ENCODE peak calls at places on chromosomes 7 and 10, in six cellular contexts. W is heart left ventricle, Z is cardiac muscle cell, S is HepG2, X is gastrocnemius medialis, V is spleen. G is an unnamed sample. For H3K36me3, the result is how much of the 10 kb centered on the place peaks cover.

GRCh38 chr7:2713370-2713769 is 25.4 kb downstream of the AMZ1 start:
- DNase-seq in W (peak), Z (peak), S (no peak), X (no peak), V (no peak), G (no peak)

GRCh38 chr7:5553298-5553877 is 129.8 kb upstream of the TNRC18 start:
- DNase-seq in W (no peak), Z (peak), S (no peak), X (no peak), V (no peak), G (peak)

GRCh38 chr10:22321831-22322662 is 1.1 kb downstream of the BMI1 start:
- DNase-seq in W (peak), Z (peak), S (no peak), X (no peak), V (peak), G (peak)

GRCh38 chr7:22356010-22356854 is 722 bp downstream of the RAPGEF5 start:
- DNase-seq in W (no peak), Z (peak), S (peak), X (no peak), V (peak), G (peak)

GRCh38 chr7:42152353-42153205 is 84.4 kb downstream of the GLI3 start:
- DNase-seq in W (no peak), Z (peak), S (no peak), X (no peak), V (no peak), G (no peak)

GRCh38 chr7:139620676-139621344 is 97.3 kb downstream of the CLEC2L start:
- DNase-seq in W (peak), Z (peak), S (peak), X (peak), V (no peak), G (peak)

GRCh38 chr7:54878339-54878738 is 119.3 kb upstream of the SEC61G start:
- DNase-seq in W (no peak), Z (no peak), S (no peak), X (no peak), V (no peak), G (no peak)

GRCh38 chr10:67697646-67698245 is 1.8 kb upstream of the CTNNA3 start:
- DNase-seq in W (no peak), Z (peak), S (peak), X (no peak), V (no peak), G (no peak)

GRCh38 chr10:80988755-80989154 is 451.1 kb downstream of the SH2D4B start:
- DNase-seq in W (no peak), Z (no peak), S (no peak), X (no peak), V (no peak), G (no peak)

GRCh38 chr7:70805360-70805759 is 326.6 kb upstream of the GALNT17 start:
- DNase-seq in W (no peak), Z (no peak), S (no peak), X (no peak), V (no peak), G (no peak)

GRCh38 chr10:6211341-6212265 is 8.9 kb downstream of the PFKFB3 start:
- DNase-seq in W (peak), Z (peak), S (no peak), X (peak), V (no peak), G (no peak)

GRCh38 chr7:97317575-97317974 is 200.1 kb downstream of the SDHAF3 start:
- DNase-seq in W (no peak), Z (no peak), S (no peak), X (no peak), V (no peak), G (no peak)

GRCh38 chr7:120110169-120110568 is 162.8 kb upstream of the KCND2 start:
- DNase-seq in W (no peak), Z (no peak), S (no peak), X (no peak), V (no peak), G (no peak)

GRCh38 chr10:117936136-117936535 is 110.6 kb downstream of the RAB11FIP2 start:
- DNase-seq in W (peak), Z (peak), S (no peak), X (peak), V (no peak), G (peak)

GRCh38 chr7:57305192-57305748 is 144.7 kb upstream of the ZNF716 start:
- DNase-seq in W (no peak), Z (no peak), S (no peak), X (no peak), V (peak), G (no peak)

GRCh38 chr7:91249506-91250233 is 14.6 kb upstream of the FZD1 start:
- DNase-seq in W (no peak), Z (no peak), S (no peak), X (no peak), V (no peak), G (no peak)

GRCh38 chr10:124650820-124651401 is 93.3 kb downstream of the FAM53B start:
- DNase-seq in W (no peak), Z (no peak), S (no peak), X (no peak), V (peak), G (no peak)

GRCh38 chr7:152663926-152664325 is 12.0 kb downstream of the XRCC2 start:
- DNase-seq in W (no peak), Z (no peak), S (peak), X (no peak), V (no peak), G (no peak)

GRCh38 chr7:85074992-85075391 is 111.9 kb downstream of the SEMA3D start:
- DNase-seq in W (no peak), Z (no peak), S (no peak), X (no peak), V (no peak), G (no peak)

DNA sequence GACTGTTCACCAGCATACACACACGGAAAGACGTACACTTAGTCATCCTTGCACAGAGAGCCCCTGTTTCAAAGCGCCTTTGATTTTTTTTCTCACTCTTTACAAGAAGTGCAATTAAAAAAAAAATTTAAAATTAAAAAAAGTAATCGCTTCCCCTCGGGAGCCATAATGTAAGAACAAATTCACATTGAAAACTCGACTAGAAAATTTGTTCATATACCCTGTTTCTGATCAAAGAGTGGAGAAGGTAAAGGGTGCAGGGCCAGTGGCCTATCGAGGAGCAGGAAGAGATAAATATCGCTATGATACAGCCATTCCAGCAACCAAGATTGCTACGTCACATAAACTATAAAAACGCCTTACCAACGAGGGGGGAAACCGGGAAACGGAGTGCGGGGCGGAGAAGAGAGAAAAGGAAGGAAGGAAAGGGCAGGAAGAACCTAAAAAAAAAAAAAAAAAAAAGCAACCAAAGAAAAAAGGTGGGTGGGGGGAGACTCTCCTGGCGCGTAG is 5.0 kb upstream of the HOXA2 start:
- DNase-seq in W (no peak), Z (no peak), S (no peak), X (no peak), V (no peak), G (no peak)
- H3K27ac ChIP-seq in W (peak), Z (no peak), S (no peak), X (peak), V (peak), G (peak)

DNA sequence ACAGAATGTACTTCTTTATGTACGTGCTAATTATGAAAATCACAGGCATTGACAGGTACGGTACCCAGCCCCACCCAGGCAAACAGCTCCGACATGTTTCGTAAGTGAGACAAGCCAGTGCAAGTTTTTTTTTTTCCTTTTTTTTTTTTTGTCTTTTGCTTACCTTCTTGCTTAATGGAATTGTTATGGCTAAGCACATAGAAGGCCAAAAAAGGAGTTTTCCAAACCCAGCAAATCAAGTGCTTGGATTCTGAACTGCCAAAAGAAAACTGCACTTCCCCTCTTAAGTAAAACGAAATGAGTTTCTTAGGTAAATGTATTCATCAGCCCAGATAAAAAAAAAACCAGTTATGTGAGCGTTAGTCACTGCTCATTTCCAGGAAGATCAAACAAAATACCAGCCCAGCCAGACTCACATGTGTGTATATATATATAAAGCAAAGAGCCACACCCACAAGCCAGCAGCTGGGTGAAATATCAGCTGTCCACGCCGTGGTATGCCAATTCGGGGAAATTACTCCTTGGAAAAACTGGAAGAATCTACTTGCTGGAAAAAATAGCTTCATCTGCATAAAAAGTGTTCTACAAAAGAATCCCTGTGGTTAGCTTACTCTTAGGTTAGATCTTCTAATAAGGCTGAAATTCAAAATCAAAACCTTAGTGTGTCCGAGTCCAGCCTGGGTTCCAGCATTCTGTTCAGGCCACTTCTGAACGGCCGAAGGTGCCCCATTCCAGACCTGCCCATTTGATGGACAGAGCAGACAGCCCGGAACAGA is 8.0 kb downstream of the KLF6 start:
- DNase-seq in W (peak), Z (no peak), S (peak), X (peak), V (no peak), G (no peak)
- H3K36me3 ChIP-seq in W (under half), Z (under half), S (under half), X (half or more), V (half or more), G (half or more)

DNA sequence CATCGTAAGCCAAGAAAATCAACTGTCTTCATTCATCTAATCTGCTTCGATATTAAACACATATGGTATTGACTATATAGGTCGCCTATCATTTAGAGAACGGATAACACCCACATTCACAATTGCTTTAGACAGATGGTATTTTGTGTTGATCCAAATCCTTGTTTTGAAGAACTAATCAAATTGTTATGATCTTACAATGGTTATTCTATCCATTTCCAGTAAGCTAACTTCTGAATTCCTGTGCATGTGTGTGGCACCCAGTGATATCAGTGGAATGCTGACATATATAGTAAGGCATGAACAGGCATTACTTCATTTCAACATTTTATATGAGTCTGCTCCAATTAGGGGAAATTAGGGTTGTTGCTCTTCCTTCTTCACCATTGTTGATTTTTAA is 98.8 kb downstream of the SEMA3E start:
- DNase-seq in W (no peak), Z (no peak), S (no peak), X (no peak), V (no peak), G (no peak)
- H3K27ac ChIP-seq in W (no peak), Z (no peak), S (no peak), X (no peak), V (no peak), G (no peak)

GRCh38 chr7:135616136-135616535 is 46.2 kb upstream of the STMP1 start:
- DNase-seq in W (no peak), Z (no peak), S (no peak), X (no peak), V (no peak), G (no peak)

GRCh38 chr7:135620980-135621850 is 41.1 kb upstream of the STMP1 start:
- DNase-seq in W (no peak), Z (peak), S (peak), X (no peak), V (no peak), G (no peak)

GRCh38 chr7:135617781-135618180 is 44.5 kb upstream of the STMP1 start:
- DNase-seq in W (no peak), Z (peak), S (no peak), X (no peak), V (no peak), G (no peak)

GRCh38 chr7:135618510-135618909 is 43.8 kb upstream of the STMP1 start:
- DNase-seq in W (no peak), Z (no peak), S (no peak), X (no peak), V (no peak), G (no peak)

GRCh38 chr7:135620447-135620846 is 41.9 kb upstream of the STMP1 start:
- DNase-seq in W (no peak), Z (no peak), S (no peak), X (no peak), V (no peak), G (no peak)
- H3K36me3 ChIP-seq in W (under half), Z (under half), S (under half), X (half or more), V (half or more), G (half or more)

DNA sequence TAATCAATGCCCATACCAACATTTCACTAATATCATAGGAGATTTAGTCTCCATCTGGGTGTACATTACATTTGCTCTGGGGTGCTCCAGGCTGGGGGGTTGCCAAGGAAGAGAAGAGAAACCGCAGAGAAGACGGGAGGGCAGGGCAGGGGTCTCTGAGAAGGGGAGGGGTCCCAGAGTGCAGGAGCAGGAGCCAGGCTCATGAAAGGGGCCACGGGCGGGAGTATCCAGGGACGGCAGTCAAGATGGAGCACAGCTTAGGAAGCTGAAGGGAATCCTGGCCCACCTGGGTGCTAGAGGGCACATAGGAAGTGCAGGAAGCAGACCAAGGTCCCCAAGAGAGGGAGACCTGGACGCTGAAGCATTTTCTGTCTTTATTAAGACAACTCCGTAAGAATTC is 2.2 kb downstream of the LEP start:
- DNase-seq in W (no peak), Z (no peak), S (no peak), X (no peak), V (no peak), G (no peak)
- H3K27ac ChIP-seq in W (no peak), Z (no peak), S (no peak), X (no peak), V (no peak), G (no peak)

GRCh38 chr7:103079836-103080235 is 4.9 kb downstream of the ARMC10 start:
- DNase-seq in W (no peak), Z (no peak), S (no peak), X (no peak), V (no peak), G (no peak)

GRCh38 chr7:103083210-103083609 is 8.3 kb downstream of the ARMC10 start:
- DNase-seq in W (no peak), Z (no peak), S (no peak), X (no peak), V (no peak), G (no peak)

GRCh38 chr7:103077318-103077717 is 2.4 kb downstream of the ARMC10 start:
- DNase-seq in W (no peak), Z (no peak), S (no peak), X (no peak), V (no peak), G (no peak)

GRCh38 chr7:103080923-103081322 is 6.0 kb downstream of the ARMC10 start:
- DNase-seq in W (no peak), Z (no peak), S (no peak), X (no peak), V (no peak), G (no peak)

GRCh38 chr7:103082497-103082896 is 7.6 kb downstream of the ARMC10 start:
- DNase-seq in W (no peak), Z (no peak), S (no peak), X (no peak), V (no peak), G (no peak)
- H3K36me3 ChIP-seq in W (under half), Z (under half), S (under half), X (under half), V (under half), G (under half)

GRCh38 chr7:94053532-94053931 is 49.4 kb upstream of the BET1 start:
- DNase-seq in W (no peak), Z (no peak), S (no peak), X (no peak), V (no peak), G (no peak)

GRCh38 chr7:94049615-94050014 is 45.5 kb upstream of the BET1 start:
- DNase-seq in W (no peak), Z (no peak), S (no peak), X (no peak), V (no peak), G (no peak)

GRCh38 chr7:94047965-94048364 is 43.8 kb upstream of the BET1 start:
- DNase-seq in W (no peak), Z (no peak), S (no peak), X (no peak), V (no peak), G (no peak)

GRCh38 chr7:94052398-94053180 is 48.4 kb upstream of the BET1 start:
- DNase-seq in W (no peak), Z (no peak), S (no peak), X (no peak), V (no peak), G (no peak)

GRCh38 chr7:94050046-94050445 is 45.9 kb upstream of the BET1 start:
- DNase-seq in W (no peak), Z (no peak), S (no peak), X (peak), V (peak), G (no peak)
- H3K27ac ChIP-seq in W (no peak), Z (peak), S (no peak), X (no peak), V (no peak), G (no peak)

DNA sequence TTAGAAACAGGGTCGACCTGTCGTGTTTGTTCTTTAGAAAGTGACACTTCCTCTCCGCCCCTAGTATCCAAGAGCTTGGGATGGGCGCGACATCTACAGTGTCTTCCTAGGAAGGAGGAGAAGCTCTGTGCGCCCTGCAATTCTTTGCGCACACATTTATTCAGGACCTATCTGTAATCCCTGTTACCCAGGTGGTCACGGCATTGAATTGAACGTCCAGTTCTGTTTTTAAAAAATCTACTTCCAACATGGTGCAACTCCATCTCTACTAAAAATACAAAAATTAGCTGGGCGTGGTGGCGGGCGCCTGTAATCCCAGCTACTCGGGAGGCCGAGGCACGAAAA is 602 bp upstream of the LAMB1 start:
- DNase-seq in W (no peak), Z (no peak), S (no peak), X (no peak), V (no peak), G (no peak)
- H3K36me3 ChIP-seq in W (under half), Z (under half), S (under half), X (under half), V (under half), G (under half)

GRCh38 chr10:133009218-133009954 is 67.0 kb upstream of the CFAP46 start:
- DNase-seq in W (peak), Z (peak), S (no peak), X (peak), V (peak), G (peak)
- H3K27ac ChIP-seq in W (no peak), Z (no peak), S (no peak), X (no peak), V (no peak), G (peak)

GRCh38 chr7:43850348-43851116 is 18.8 kb downstream of the MRPS24 start:
- DNase-seq in W (no peak), Z (no peak), S (no peak), X (no peak), V (no peak), G (no peak)

GRCh38 chr7:43847496-43847895 is 21.8 kb downstream of the MRPS24 start:
- DNase-seq in W (no peak), Z (no peak), S (no peak), X (no peak), V (no peak), G (no peak)

GRCh38 chr7:43851796-43852195 is 17.5 kb downstream of the MRPS24 start:
- DNase-seq in W (no peak), Z (no peak), S (no peak), X (no peak), V (no peak), G (no peak)

GRCh38 chr7:43844662-43845061 is 24.7 kb downstream of the MRPS24 start:
- DNase-seq in W (no peak), Z (no peak), S (no peak), X (no peak), V (no peak), G (no peak)

DNA sequence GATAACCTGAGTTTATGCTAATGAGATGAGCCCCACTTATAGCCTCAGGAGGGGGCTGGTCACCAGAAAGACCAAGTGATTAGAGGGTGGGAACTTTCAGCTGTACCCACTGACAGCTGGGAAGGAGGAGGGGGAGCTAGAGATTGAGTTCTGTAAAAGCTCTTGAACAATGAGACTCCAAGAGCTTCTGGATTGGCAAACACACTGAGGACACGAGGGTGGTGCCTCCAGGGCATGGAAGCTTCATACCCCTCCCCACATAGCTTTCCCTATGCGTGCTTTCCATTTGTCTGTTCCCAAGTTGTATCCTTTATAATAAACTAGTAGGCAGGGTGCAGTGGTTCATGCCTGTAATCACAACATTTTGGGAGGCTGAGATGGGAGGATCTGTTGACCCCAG is 20.2 kb downstream of the MRPS24 start:
- DNase-seq in W (no peak), Z (no peak), S (no peak), X (no peak), V (no peak), G (no peak)
- H3K36me3 ChIP-seq in W (under half), Z (under half), S (under half), X (under half), V (under half), G (under half)

G was measured in upper lobe of right lung.